ENCODE peak calls at places on chromosomes 4 and X, in nine cellular contexts. M is foreskin fibroblast, H is LNCaP clone FGC, O is endothelial cell of umbilical vein, P is lung, J is pancreas, Q is A549, A is fibroblast of mammary gland, D is upper lobe of left lung. Z is an unnamed sample.

GRCh38 chrX:148203531-148203930 is 222.4 kb downstream of the FMR1NB start:
- DNase-seq in M (no peak), H (no peak), O (no peak), P (no peak), J (no peak), Q (no peak), A (no peak), D (no peak), Z (no peak)

GRCh38 chr4:88738146-88738545 is 40.5 kb upstream of the NAP1L5 start:
- DNase-seq in M (no peak), H (no peak), O (no peak), P (no peak), J (no peak), Q (no peak), A (no peak), D (no peak), Z (no peak)

GRCh38 chr4:40211224-40212185 is 14.7 kb downstream of the RHOH start:
- DNase-seq in M (peak), H (no peak), O (no peak), P (no peak), J (no peak), Q (no peak), A (peak), D (no peak), Z (no peak)

GRCh38 chr4:141065872-141066271 is 67.4 kb downstream of the RNF150 start:
- DNase-seq in M (no peak), H (no peak), O (no peak), P (no peak), J (no peak), Q (no peak), A (peak), D (no peak), Z (no peak)

GRCh38 chr4:38385286-38386010 is 278.6 kb upstream of the KLF3 start:
- DNase-seq in M (no peak), H (no peak), O (no peak), P (no peak), J (no peak), Q (peak), A (peak), D (no peak), Z (no peak)

GRCh38 chrX:17828156-17828555 is 32.9 kb downstream of the RAI2 start:
- DNase-seq in M (no peak), H (no peak), O (no peak), P (no peak), J (no peak), Q (no peak), A (no peak), D (no peak), Z (no peak)

GRCh38 chr4:1511441-1512041 is 105.3 kb upstream of the NKX1-1 start:
- DNase-seq in M (peak), H (peak), O (peak), P (no peak), J (peak), Q (peak), A (peak), D (no peak), Z (no peak)

GRCh38 chrX:27915617-27916016 is 65.6 kb downstream of the DCAF8L1 start:
- DNase-seq in M (peak), H (no peak), O (peak), P (no peak), J (no peak), Q (no peak), A (peak), D (peak), Z (peak)

GRCh38 chr4:56181140-56181950 is 205.9 kb downstream of the AASDH start:
- DNase-seq in M (peak), H (no peak), O (no peak), P (no peak), J (no peak), Q (no peak), A (no peak), D (no peak), Z (peak)

GRCh38 chrX:22128961-22129360 is 96.8 kb downstream of the PHEX start:
- DNase-seq in M (no peak), H (no peak), O (no peak), P (no peak), J (no peak), Q (no peak), A (no peak), D (no peak), Z (no peak)

GRCh38 chrX:154043003-154043402 is 23.3 kb upstream of the IRAK1 start:
- DNase-seq in M (peak), H (no peak), O (no peak), P (no peak), J (no peak), Q (no peak), A (peak), D (no peak), Z (no peak)

GRCh38 chr4:52714597-52715254 is 36.5 kb downstream of the ERVMER34-1 start:
- DNase-seq in M (peak), H (no peak), O (peak), P (no peak), J (no peak), Q (no peak), A (peak), D (no peak), Z (no peak)

GRCh38 chr4:125985856-125986255 is 671.1 kb downstream of the FAT4 start:
- DNase-seq in M (no peak), H (no peak), O (no peak), P (no peak), J (no peak), Q (no peak), A (no peak), D (no peak), Z (no peak)

GRCh38 chr4:76589872-76590846 is 155.1 kb downstream of the SHROOM3 start:
- DNase-seq in M (peak), H (no peak), O (no peak), P (peak), J (peak), Q (peak), A (peak), D (peak), Z (peak)
- H3K4me3 ChIP-seq in M (no peak), H (no peak), O (no peak), P (no peak), J (no peak), Q (no peak), A (no peak), D (no peak), Z (no peak)

GRCh38 chrX:7689791-7690412 is 153.1 kb upstream of the VCX start:
- DNase-seq in M (no peak), H (no peak), O (no peak), P (no peak), J (no peak), Q (no peak), A (no peak), D (no peak), Z (no peak)
- TF ChIP-seq CTCF in M (no peak), H (no peak), O (no peak), P (no peak), J (no peak), Q (no peak), A (no peak), D (no peak), Z (no peak)

GRCh38 chrX:79413963-79414362 is 46.8 kb upstream of the ITM2A start:
- DNase-seq in M (no peak), H (no peak), O (no peak), P (no peak), J (no peak), Q (no peak), A (no peak), D (no peak), Z (no peak)

GRCh38 chrX:79408623-79409322 is 41.6 kb upstream of the ITM2A start:
- DNase-seq in M (no peak), H (no peak), O (no peak), P (no peak), J (no peak), Q (no peak), A (no peak), D (no peak), Z (no peak)

GRCh38 chrX:79409657-79410056 is 42.5 kb upstream of the ITM2A start:
- DNase-seq in M (no peak), H (no peak), O (no peak), P (no peak), J (no peak), Q (no peak), A (no peak), D (no peak), Z (no peak)

GRCh38 chrX:79415056-79415455 is 47.9 kb upstream of the ITM2A start:
- DNase-seq in M (no peak), H (no peak), O (no peak), P (no peak), J (no peak), Q (no peak), A (no peak), D (no peak), Z (no peak)

GRCh38 chrX:79413009-79413408 is 45.9 kb upstream of the ITM2A start:
- DNase-seq in M (peak), H (no peak), O (peak), P (no peak), J (no peak), Q (no peak), A (peak), D (no peak), Z (no peak)
- H3K4me3 ChIP-seq in M (peak), H (peak), O (no peak), P (no peak), J (no peak), Q (peak), A (peak), D (no peak), Z (no peak)

GRCh38 chrX:117511379-117511778 is 605.2 kb downstream of the KLHL13 start:
- DNase-seq in M (no peak), H (no peak), O (no peak), P (no peak), J (no peak), Q (no peak), A (no peak), D (no peak), Z (no peak)

GRCh38 chrX:117508021-117508420 is 608.6 kb downstream of the KLHL13 start:
- DNase-seq in M (no peak), H (peak), O (no peak), P (no peak), J (no peak), Q (no peak), A (no peak), D (no peak), Z (no peak)

GRCh38 chrX:117510453-117510852 is 606.2 kb downstream of the KLHL13 start:
- DNase-seq in M (no peak), H (no peak), O (no peak), P (no peak), J (no peak), Q (no peak), A (no peak), D (no peak), Z (no peak)
- TF ChIP-seq CTCF in M (no peak), H (peak), O (no peak), P (no peak), J (no peak), Q (no peak), A (no peak), D (no peak), Z (no peak)

GRCh38 chr4:165301833-165302232 is 25.6 kb upstream of the MSMO1 start:
- DNase-seq in M (no peak), H (no peak), O (peak), P (no peak), J (no peak), Q (no peak), A (peak), D (peak), Z (no peak)
- H3K4me3 ChIP-seq in M (peak), H (peak), O (no peak), P (no peak), J (no peak), Q (peak), A (peak), D (no peak), Z (no peak)

DNA sequence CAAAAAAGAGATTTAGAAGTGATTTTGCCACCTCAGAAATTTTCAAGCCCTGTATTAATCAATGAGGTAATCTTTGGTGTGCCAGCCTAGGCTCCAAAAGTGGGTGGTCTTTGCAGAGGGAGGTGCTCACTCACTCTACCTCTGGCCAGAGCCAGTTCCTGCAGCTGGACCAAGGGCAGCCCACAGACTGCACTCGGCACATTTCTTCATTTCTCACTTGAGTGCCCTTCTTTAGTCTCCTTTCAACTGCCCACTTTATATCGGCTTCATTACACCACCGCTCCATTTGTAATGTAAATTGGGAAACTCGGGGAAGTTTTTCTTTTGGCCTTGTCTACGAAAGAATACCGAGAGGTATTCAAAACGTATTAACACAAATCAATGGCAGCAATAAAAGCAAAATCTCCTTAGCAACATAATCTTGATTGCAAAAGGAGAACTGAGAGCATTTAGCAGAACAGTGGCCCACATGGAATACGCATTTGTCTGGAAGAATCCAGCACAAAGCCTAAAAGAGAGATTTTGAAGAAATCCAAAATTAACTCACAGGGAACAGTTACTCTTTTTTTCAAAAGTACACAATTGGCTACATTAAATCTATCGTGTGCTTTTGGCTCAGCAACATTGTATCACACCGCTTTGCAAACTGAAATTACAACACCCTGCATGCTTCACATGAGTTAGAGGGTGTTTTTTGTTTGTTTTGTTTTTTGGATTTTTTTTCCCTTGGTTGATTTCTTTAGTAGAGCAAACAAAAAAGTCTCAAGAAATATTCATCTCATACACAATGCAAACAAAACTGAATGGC is 62.6 kb downstream of the CHIC2 start:
- DNase-seq in M (no peak), H (no peak), O (no peak), P (no peak), J (no peak), Q (no peak), A (no peak), D (no peak), Z (no peak)
- TF ChIP-seq CTCF in M (no peak), H (no peak), O (no peak), P (no peak), J (no peak), Q (no peak), A (no peak), D (no peak), Z (no peak)

DNA sequence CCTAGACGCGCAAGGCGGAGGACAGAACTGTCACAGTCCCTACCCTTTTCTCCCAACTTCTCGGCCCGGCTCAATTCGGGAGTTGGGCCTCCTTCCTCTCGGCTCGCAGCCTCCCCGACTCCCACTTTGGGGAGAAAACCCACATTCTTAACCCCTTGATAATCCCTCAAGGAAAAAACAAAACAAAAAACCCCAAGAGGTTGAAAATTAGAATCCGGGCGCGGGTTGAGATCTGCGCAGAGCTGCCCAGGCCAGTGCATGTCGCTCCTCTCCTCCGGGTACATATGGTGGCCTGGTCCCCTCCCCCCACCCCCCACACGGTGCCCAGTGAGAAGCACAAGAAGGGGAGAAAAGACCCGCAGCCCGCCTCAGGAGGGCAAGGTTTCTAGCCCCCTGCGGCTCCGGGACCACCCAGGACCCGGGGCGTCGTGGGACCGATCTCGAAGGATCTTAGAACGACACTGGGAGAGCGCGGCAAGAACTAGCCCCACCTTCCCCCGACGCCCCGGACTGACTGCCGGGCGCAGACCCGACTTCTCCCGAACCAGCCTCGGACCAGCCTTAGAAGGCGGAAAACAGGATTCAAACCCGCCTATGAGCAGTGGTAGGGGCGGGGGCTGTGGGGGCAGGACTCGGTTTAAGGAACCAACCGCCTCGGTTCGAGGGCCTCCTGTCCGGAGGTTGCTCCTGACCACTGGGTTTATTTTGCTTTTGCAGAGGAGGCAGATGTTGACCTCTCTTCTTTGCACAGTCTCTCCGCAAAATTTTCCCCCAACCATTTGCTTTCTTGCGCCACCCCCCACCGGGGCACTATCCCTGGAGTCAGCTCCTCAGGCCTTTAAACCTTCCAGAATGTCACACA is 2.5 kb upstream of the PDGFRA start:
- DNase-seq in M (peak), H (no peak), O (no peak), P (peak), J (no peak), Q (no peak), A (peak), D (peak), Z (peak)
- H3K4me3 ChIP-seq in M (peak), H (no peak), O (peak), P (no peak), J (no peak), Q (no peak), A (peak), D (no peak), Z (peak)

Z was measured in HFF-Myc.